ENCODE peak calls at places on chromosomes 11 and 22, in eight cellular contexts. One of them, this sample, is unnamed.

GRCh38 chr11:23403210-23404185 is 543.2 kb upstream of the CCDC179 start:
- DNase-seq in EL: no peak
- DNase-seq in stimulated activated CD8-positive, alpha-beta memory T cell treated with anti-CD3 and anti-CD28 coated beads, Interleukin-2, amount 100 ng/mL, for 1 hour: no peak
- DNase-seq in BJ: no peak
- DNase-seq in T follicular helper cell: no peak
- DNase-seq in spleen: no peak
- DNase-seq in NCI-H2029: no peak
- DNase-seq in CD4-positive, alpha-beta T cell: no peak
- DNase-seq in this sample: no peak

GRCh38 chr11:45846174-45846675 is 1.1 kb upstream of the CRY2 start:
- DNase-seq in EL: no peak
- DNase-seq in stimulated activated CD8-positive, alpha-beta memory T cell treated with anti-CD3 and anti-CD28 coated beads, Interleukin-2, amount 100 ng/mL, for 1 hour: no peak
- DNase-seq in BJ: no peak
- DNase-seq in T follicular helper cell: no peak
- DNase-seq in spleen: no peak
- DNase-seq in NCI-H2029: no peak
- DNase-seq in CD4-positive, alpha-beta T cell: no peak
- DNase-seq in this sample: no peak

GRCh38 chr11:120172921-120173705 is 35.2 kb upstream of the TRIM29 start:
- DNase-seq in EL: no peak
- DNase-seq in stimulated activated CD8-positive, alpha-beta memory T cell treated with anti-CD3 and anti-CD28 coated beads, Interleukin-2, amount 100 ng/mL, for 1 hour: no peak
- DNase-seq in BJ: no peak
- DNase-seq in T follicular helper cell: no peak
- DNase-seq in spleen: peak
- DNase-seq in NCI-H2029: no peak
- DNase-seq in CD4-positive, alpha-beta T cell: no peak
- DNase-seq in this sample: peak

GRCh38 chr11:57798905-57799559 is 37.4 kb downstream of the CTNND1 start:
- DNase-seq in EL: peak
- DNase-seq in stimulated activated CD8-positive, alpha-beta memory T cell treated with anti-CD3 and anti-CD28 coated beads, Interleukin-2, amount 100 ng/mL, for 1 hour: no peak
- DNase-seq in BJ: peak
- DNase-seq in T follicular helper cell: no peak
- DNase-seq in spleen: no peak
- DNase-seq in NCI-H2029: peak
- DNase-seq in CD4-positive, alpha-beta T cell: no peak
- DNase-seq in this sample: peak

GRCh38 chr22:48089601-48090331 is 1327.3 kb downstream of the TBC1D22A start:
- DNase-seq in EL: no peak
- DNase-seq in stimulated activated CD8-positive, alpha-beta memory T cell treated with anti-CD3 and anti-CD28 coated beads, Interleukin-2, amount 100 ng/mL, for 1 hour: no peak
- DNase-seq in BJ: no peak
- DNase-seq in T follicular helper cell: no peak
- DNase-seq in spleen: peak
- DNase-seq in NCI-H2029: no peak
- DNase-seq in CD4-positive, alpha-beta T cell: no peak
- DNase-seq in this sample: peak

GRCh38 chr11:129143335-129143734 is 48.8 kb downstream of the ARHGAP32 start:
- DNase-seq in EL: peak
- DNase-seq in stimulated activated CD8-positive, alpha-beta memory T cell treated with anti-CD3 and anti-CD28 coated beads, Interleukin-2, amount 100 ng/mL, for 1 hour: no peak
- DNase-seq in BJ: peak
- DNase-seq in T follicular helper cell: no peak
- DNase-seq in spleen: no peak
- DNase-seq in NCI-H2029: no peak
- DNase-seq in CD4-positive, alpha-beta T cell: no peak
- DNase-seq in this sample: peak

GRCh38 chr11:2212411-2213251 is 41.0 kb upstream of the TH start:
- DNase-seq in EL: no peak
- DNase-seq in stimulated activated CD8-positive, alpha-beta memory T cell treated with anti-CD3 and anti-CD28 coated beads, Interleukin-2, amount 100 ng/mL, for 1 hour: no peak
- DNase-seq in BJ: no peak
- DNase-seq in T follicular helper cell: no peak
- DNase-seq in spleen: peak
- DNase-seq in NCI-H2029: no peak
- DNase-seq in CD4-positive, alpha-beta T cell: no peak
- DNase-seq in this sample: no peak

GRCh38 chr11:94183251-94183885 is 54.7 kb downstream of the PANX1 start:
- DNase-seq in EL: no peak
- DNase-seq in stimulated activated CD8-positive, alpha-beta memory T cell treated with anti-CD3 and anti-CD28 coated beads, Interleukin-2, amount 100 ng/mL, for 1 hour: no peak
- DNase-seq in BJ: no peak
- DNase-seq in T follicular helper cell: no peak
- DNase-seq in spleen: no peak
- DNase-seq in NCI-H2029: no peak
- DNase-seq in CD4-positive, alpha-beta T cell: no peak
- DNase-seq in this sample: no peak

GRCh38 chr22:17172172-17172833 is 13.2 kb upstream of the HDHD5 start:
- DNase-seq in EL: no peak
- DNase-seq in stimulated activated CD8-positive, alpha-beta memory T cell treated with anti-CD3 and anti-CD28 coated beads, Interleukin-2, amount 100 ng/mL, for 1 hour: no peak
- DNase-seq in BJ: no peak
- DNase-seq in T follicular helper cell: no peak
- DNase-seq in spleen: peak
- DNase-seq in NCI-H2029: no peak
- DNase-seq in CD4-positive, alpha-beta T cell: no peak
- DNase-seq in this sample: no peak

GRCh38 chr22:42432020-42432596 is at the start of gene NFAM1:
- DNase-seq in EL: no peak
- DNase-seq in stimulated activated CD8-positive, alpha-beta memory T cell treated with anti-CD3 and anti-CD28 coated beads, Interleukin-2, amount 100 ng/mL, for 1 hour: no peak
- DNase-seq in BJ: no peak
- DNase-seq in T follicular helper cell: no peak
- DNase-seq in spleen: peak
- DNase-seq in NCI-H2029: no peak
- DNase-seq in CD4-positive, alpha-beta T cell: no peak
- DNase-seq in this sample: no peak

GRCh38 chr11:61626580-61627380 is 45.9 kb upstream of the SYT7 start:
- DNase-seq in EL: no peak
- DNase-seq in stimulated activated CD8-positive, alpha-beta memory T cell treated with anti-CD3 and anti-CD28 coated beads, Interleukin-2, amount 100 ng/mL, for 1 hour: no peak
- DNase-seq in BJ: no peak
- DNase-seq in T follicular helper cell: no peak
- DNase-seq in spleen: no peak
- DNase-seq in NCI-H2029: peak
- DNase-seq in CD4-positive, alpha-beta T cell: no peak
- DNase-seq in this sample: no peak

GRCh38 chr11:11230802-11231562 is 122.1 kb downstream of the CSNK2A3 start:
- DNase-seq in EL: no peak
- DNase-seq in stimulated activated CD8-positive, alpha-beta memory T cell treated with anti-CD3 and anti-CD28 coated beads, Interleukin-2, amount 100 ng/mL, for 1 hour: no peak
- DNase-seq in BJ: no peak
- DNase-seq in T follicular helper cell: no peak
- DNase-seq in spleen: no peak
- DNase-seq in NCI-H2029: peak
- DNase-seq in CD4-positive, alpha-beta T cell: no peak
- DNase-seq in this sample: no peak

GRCh38 chr22:24289138-24289537 is 18.5 kb downstream of the SPECC1L start:
- DNase-seq in EL: peak
- DNase-seq in stimulated activated CD8-positive, alpha-beta memory T cell treated with anti-CD3 and anti-CD28 coated beads, Interleukin-2, amount 100 ng/mL, for 1 hour: no peak
- DNase-seq in BJ: peak
- DNase-seq in T follicular helper cell: no peak
- DNase-seq in spleen: no peak
- DNase-seq in NCI-H2029: no peak
- DNase-seq in CD4-positive, alpha-beta T cell: no peak
- DNase-seq in this sample: peak

GRCh38 chr22:39343259-39344045 is 6.3 kb upstream of the SYNGR1 start:
- DNase-seq in EL: peak
- DNase-seq in stimulated activated CD8-positive, alpha-beta memory T cell treated with anti-CD3 and anti-CD28 coated beads, Interleukin-2, amount 100 ng/mL, for 1 hour: no peak
- DNase-seq in BJ: no peak
- DNase-seq in T follicular helper cell: peak
- DNase-seq in spleen: no peak
- DNase-seq in NCI-H2029: no peak
- DNase-seq in CD4-positive, alpha-beta T cell: peak
- DNase-seq in this sample: peak

GRCh38 chr11:107017104-107017432 is 1.2 kb downstream of the GUCY1A2 start:
- DNase-seq in EL: peak
- DNase-seq in stimulated activated CD8-positive, alpha-beta memory T cell treated with anti-CD3 and anti-CD28 coated beads, Interleukin-2, amount 100 ng/mL, for 1 hour: no peak
- DNase-seq in BJ: no peak
- DNase-seq in T follicular helper cell: no peak
- DNase-seq in spleen: no peak
- DNase-seq in NCI-H2029: no peak
- DNase-seq in CD4-positive, alpha-beta T cell: no peak
- DNase-seq in this sample: no peak

GRCh38 chr11:83092488-83093384 is 21.0 kb upstream of the RAB30 start:
- DNase-seq in EL: peak
- DNase-seq in stimulated activated CD8-positive, alpha-beta memory T cell treated with anti-CD3 and anti-CD28 coated beads, Interleukin-2, amount 100 ng/mL, for 1 hour: no peak
- DNase-seq in BJ: no peak
- DNase-seq in T follicular helper cell: no peak
- DNase-seq in spleen: no peak
- DNase-seq in NCI-H2029: no peak
- DNase-seq in CD4-positive, alpha-beta T cell: no peak
- DNase-seq in this sample: no peak

GRCh38 chr11:35655856-35656255 is 6.7 kb upstream of the TRIM44 start:
- DNase-seq in EL: no peak
- DNase-seq in stimulated activated CD8-positive, alpha-beta memory T cell treated with anti-CD3 and anti-CD28 coated beads, Interleukin-2, amount 100 ng/mL, for 1 hour: no peak
- DNase-seq in BJ: no peak
- DNase-seq in T follicular helper cell: no peak
- DNase-seq in spleen: no peak
- DNase-seq in NCI-H2029: no peak
- DNase-seq in CD4-positive, alpha-beta T cell: no peak
- DNase-seq in this sample: no peak

GRCh38 chr11:58292017-58292416 is 24.0 kb upstream of the OR10W1 start:
- DNase-seq in EL: no peak
- DNase-seq in stimulated activated CD8-positive, alpha-beta memory T cell treated with anti-CD3 and anti-CD28 coated beads, Interleukin-2, amount 100 ng/mL, for 1 hour: no peak
- DNase-seq in BJ: no peak
- DNase-seq in T follicular helper cell: no peak
- DNase-seq in spleen: no peak
- DNase-seq in NCI-H2029: no peak
- DNase-seq in CD4-positive, alpha-beta T cell: no peak
- DNase-seq in this sample: no peak

GRCh38 chr11:125333354-125334077 is 162.5 kb downstream of the FEZ1 start:
- DNase-seq in EL: no peak
- DNase-seq in stimulated activated CD8-positive, alpha-beta memory T cell treated with anti-CD3 and anti-CD28 coated beads, Interleukin-2, amount 100 ng/mL, for 1 hour: no peak
- DNase-seq in BJ: no peak
- DNase-seq in T follicular helper cell: no peak
- DNase-seq in spleen: no peak
- DNase-seq in NCI-H2029: no peak
- DNase-seq in CD4-positive, alpha-beta T cell: no peak
- DNase-seq in this sample: no peak

GRCh38 chr22:46741974-46742519 is 4.0 kb upstream of the CERK start:
- DNase-seq in EL: no peak
- DNase-seq in stimulated activated CD8-positive, alpha-beta memory T cell treated with anti-CD3 and anti-CD28 coated beads, Interleukin-2, amount 100 ng/mL, for 1 hour: no peak
- DNase-seq in BJ: no peak
- DNase-seq in T follicular helper cell: no peak
- DNase-seq in spleen: no peak
- DNase-seq in NCI-H2029: no peak
- DNase-seq in CD4-positive, alpha-beta T cell: no peak
- DNase-seq in this sample: no peak

GRCh38 chr11:35158371-35159081 is 19.6 kb downstream of the CD44 start:
- DNase-seq in EL: no peak
- DNase-seq in stimulated activated CD8-positive, alpha-beta memory T cell treated with anti-CD3 and anti-CD28 coated beads, Interleukin-2, amount 100 ng/mL, for 1 hour: no peak
- DNase-seq in BJ: no peak
- DNase-seq in T follicular helper cell: no peak
- DNase-seq in spleen: no peak
- DNase-seq in NCI-H2029: no peak
- DNase-seq in CD4-positive, alpha-beta T cell: no peak
- DNase-seq in this sample: no peak

GRCh38 chr11:33976351-33977199 is 75.0 kb upstream of the CAPRIN1 start:
- DNase-seq in EL: no peak
- DNase-seq in stimulated activated CD8-positive, alpha-beta memory T cell treated with anti-CD3 and anti-CD28 coated beads, Interleukin-2, amount 100 ng/mL, for 1 hour: no peak
- DNase-seq in BJ: no peak
- DNase-seq in T follicular helper cell: no peak
- DNase-seq in spleen: no peak
- DNase-seq in NCI-H2029: no peak
- DNase-seq in CD4-positive, alpha-beta T cell: no peak
- DNase-seq in this sample: peak

GRCh38 chr11:134098566-134099184 is 29.8 kb downstream of the JAM3 start:
- DNase-seq in EL: no peak
- DNase-seq in stimulated activated CD8-positive, alpha-beta memory T cell treated with anti-CD3 and anti-CD28 coated beads, Interleukin-2, amount 100 ng/mL, for 1 hour: no peak
- DNase-seq in BJ: no peak
- DNase-seq in T follicular helper cell: no peak
- DNase-seq in spleen: no peak
- DNase-seq in NCI-H2029: peak
- DNase-seq in CD4-positive, alpha-beta T cell: no peak
- DNase-seq in this sample: no peak

GRCh38 chr22:30327864-30328345 is 1.2 kb upstream of the TBC1D10A start:
- DNase-seq in EL: no peak
- DNase-seq in stimulated activated CD8-positive, alpha-beta memory T cell treated with anti-CD3 and anti-CD28 coated beads, Interleukin-2, amount 100 ng/mL, for 1 hour: no peak
- DNase-seq in BJ: no peak
- DNase-seq in T follicular helper cell: no peak
- DNase-seq in spleen: no peak
- DNase-seq in NCI-H2029: no peak
- DNase-seq in CD4-positive, alpha-beta T cell: no peak
- DNase-seq in this sample: no peak

GRCh38 chr11:46348986-46349401 is 1.7 kb downstream of the DGKZ start:
- DNase-seq in EL: no peak
- DNase-seq in stimulated activated CD8-positive, alpha-beta memory T cell treated with anti-CD3 and anti-CD28 coated beads, Interleukin-2, amount 100 ng/mL, for 1 hour: no peak
- DNase-seq in BJ: no peak
- DNase-seq in T follicular helper cell: no peak
- DNase-seq in spleen: peak
- DNase-seq in NCI-H2029: no peak
- DNase-seq in CD4-positive, alpha-beta T cell: peak
- DNase-seq in this sample: no peak

This sample was measured in AG20443.